ENCODE peak calls at places on chromosomes 7 and 10, in four cellular contexts. One of them, this sample, is unnamed.
A peak's percentile ranks its signal among the peaks of the same experiment; 100 is the strongest.

GRCh38 chr10:86439544-86439943 is 72.9 kb upstream of the GRID1 start:
- DNase-seq in K562: peak; percentile 8
- DNase-seq in HCT116: no peak
- DNase-seq in HepG2: peak; percentile 66
- DNase-seq in this sample: no peak

GRCh38 chr10:28977518-28977917 is 300.2 kb downstream of the BAMBI start:
- DNase-seq in K562: no peak
- DNase-seq in HCT116: no peak
- DNase-seq in HepG2: no peak
- DNase-seq in this sample: no peak

GRCh38 chr7:108614903-108615302 is 45.2 kb downstream of the DNAJB9 start:
- DNase-seq in K562: no peak
- DNase-seq in HCT116: no peak
- DNase-seq in HepG2: no peak
- DNase-seq in this sample: no peak

GRCh38 chr7:3950249-3950648 is 649.2 kb downstream of the SDK1 start:
- DNase-seq in K562: no peak
- DNase-seq in HCT116: no peak
- DNase-seq in HepG2: no peak
- DNase-seq in this sample: no peak

GRCh38 chr10:43268491-43268890 is 1.6 kb upstream of the RASGEF1A start:
- DNase-seq in K562: no peak
- DNase-seq in HCT116: no peak
- DNase-seq in HepG2: no peak
- DNase-seq in this sample: no peak

GRCh38 chr10:128526793-128527375 is 400.7 kb upstream of the MKI67 start:
- DNase-seq in K562: no peak
- DNase-seq in HCT116: no peak
- DNase-seq in HepG2: no peak
- DNase-seq in this sample: no peak

GRCh38 chr7:97027427-97028234 is 3.0 kb upstream of the DLX5 start:
- DNase-seq in K562: peak; percentile 83
- DNase-seq in HCT116: peak; percentile 38
- DNase-seq in HepG2: peak; percentile 70
- DNase-seq in this sample: peak; percentile 88

GRCh38 chr7:124965553-124965952 is 35.9 kb upstream of the POT1 start:
- DNase-seq in K562: no peak
- DNase-seq in HCT116: no peak
- DNase-seq in HepG2: no peak
- DNase-seq in this sample: no peak

GRCh38 chr10:99004738-99005137 is 230.9 kb downstream of the HPSE2 start:
- DNase-seq in K562: no peak
- DNase-seq in HCT116: no peak
- DNase-seq in HepG2: no peak
- DNase-seq in this sample: no peak

GRCh38 chr7:154874409-154875113 is 128.4 kb downstream of the PAXIP1 start:
- DNase-seq in K562: no peak
- DNase-seq in HCT116: no peak
- DNase-seq in HepG2: no peak
- DNase-seq in this sample: no peak

GRCh38 chr10:31272841-31273240 is 46.2 kb upstream of the ZEB1 start:
- DNase-seq in K562: no peak
- DNase-seq in HCT116: no peak
- DNase-seq in HepG2: no peak
- DNase-seq in this sample: no peak

GRCh38 chr7:33692956-33693355 is 212.4 kb upstream of the BMPER start:
- DNase-seq in K562: no peak
- DNase-seq in HCT116: no peak
- DNase-seq in HepG2: no peak
- DNase-seq in this sample: no peak

GRCh38 chr10:78567680-78568453 is 500.9 kb upstream of the ZMIZ1 start:
- DNase-seq in K562: no peak
- DNase-seq in HCT116: no peak
- DNase-seq in HepG2: peak; percentile 35
- DNase-seq in this sample: no peak

GRCh38 chr7:120988591-120989299 is at the start of gene CPED1:
- DNase-seq in K562: peak; percentile 78
- DNase-seq in HCT116: no peak
- DNase-seq in HepG2: peak; percentile 20
- DNase-seq in this sample: no peak

GRCh38 chr10:17236468-17236886 is 8.4 kb downstream of the VIM start:
- DNase-seq in K562: no peak
- DNase-seq in HCT116: no peak
- DNase-seq in HepG2: no peak
- DNase-seq in this sample: no peak

DNA sequence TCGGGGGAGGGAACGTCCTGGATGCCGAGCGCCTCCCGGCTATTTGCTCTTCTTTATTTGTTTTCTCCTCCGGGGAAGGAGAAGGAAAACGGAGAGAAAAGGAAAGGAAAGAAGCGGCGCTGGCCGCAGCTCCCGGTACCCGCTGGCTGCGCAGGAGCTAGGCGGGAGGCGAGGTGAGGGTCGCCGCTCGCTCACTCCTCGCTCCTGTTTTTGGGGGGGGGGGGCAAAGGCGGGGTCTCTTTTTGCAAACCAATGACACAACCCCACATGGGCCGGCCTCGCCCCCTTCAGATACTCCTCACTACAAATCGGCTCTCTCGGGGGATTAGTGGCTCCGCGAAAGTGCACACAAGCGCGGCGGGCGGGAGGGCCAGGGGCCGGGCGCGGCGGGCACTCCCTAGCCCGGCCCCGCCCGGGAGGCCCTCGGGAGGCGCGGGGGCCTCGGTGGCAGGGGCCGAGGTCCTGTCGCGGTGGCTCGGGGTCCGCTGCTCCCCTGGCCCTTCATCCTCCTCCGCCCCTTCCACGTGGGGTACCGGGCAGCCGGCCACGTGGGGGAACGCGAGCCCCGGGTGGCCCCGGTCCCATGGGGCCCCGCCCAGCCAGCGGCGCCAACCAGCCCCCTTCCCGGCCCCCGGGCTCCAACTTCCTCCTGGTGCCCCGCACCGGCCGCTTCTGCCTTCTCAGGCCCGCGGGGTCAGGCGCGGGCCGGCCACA is 650 bp upstream of the CTBP2 start:
- DNase-seq in K562: peak; percentile 82
- DNase-seq in HCT116: peak; percentile 82
- DNase-seq in HepG2: no peak
- DNase-seq in this sample: peak; percentile 62
- H2AFZ ChIP-seq in K562: peak overlapping the region; percentile 84
- H2AFZ ChIP-seq in HCT116: no peak overlapping the region
- H2AFZ ChIP-seq in HepG2: no peak overlapping the region
- H2AFZ ChIP-seq in this sample: no peak overlapping the region

DNA sequence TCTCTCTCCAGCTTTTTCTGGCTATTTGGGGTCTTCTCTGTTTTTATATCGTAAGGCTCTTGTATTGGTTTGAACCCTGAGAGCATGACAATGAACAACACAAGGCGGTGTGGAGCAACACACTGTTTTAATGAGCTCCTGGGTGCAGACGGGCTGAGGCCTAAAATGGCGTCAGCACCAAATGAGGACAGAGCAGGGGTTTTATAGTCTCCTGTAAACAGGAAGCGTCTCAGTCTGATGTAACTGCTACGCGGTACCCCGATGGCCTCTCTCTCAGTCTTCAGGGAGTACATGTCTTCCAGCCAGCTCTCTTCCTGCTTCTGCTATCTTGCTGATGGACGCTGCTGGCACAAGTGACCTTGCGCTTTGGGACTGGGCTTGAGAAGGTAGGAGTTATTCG is 95.9 kb upstream of the CCDC71L start:
- DNase-seq in K562: no peak
- DNase-seq in HCT116: no peak
- DNase-seq in HepG2: no peak
- DNase-seq in this sample: no peak
- TF ChIP-seq FOSL1 in K562: no peak
- TF ChIP-seq FOSL1 in HCT116: no peak
- TF ChIP-seq FOSL1 in HepG2: no peak
- TF ChIP-seq FOSL1 in this sample: no peak

DNA sequence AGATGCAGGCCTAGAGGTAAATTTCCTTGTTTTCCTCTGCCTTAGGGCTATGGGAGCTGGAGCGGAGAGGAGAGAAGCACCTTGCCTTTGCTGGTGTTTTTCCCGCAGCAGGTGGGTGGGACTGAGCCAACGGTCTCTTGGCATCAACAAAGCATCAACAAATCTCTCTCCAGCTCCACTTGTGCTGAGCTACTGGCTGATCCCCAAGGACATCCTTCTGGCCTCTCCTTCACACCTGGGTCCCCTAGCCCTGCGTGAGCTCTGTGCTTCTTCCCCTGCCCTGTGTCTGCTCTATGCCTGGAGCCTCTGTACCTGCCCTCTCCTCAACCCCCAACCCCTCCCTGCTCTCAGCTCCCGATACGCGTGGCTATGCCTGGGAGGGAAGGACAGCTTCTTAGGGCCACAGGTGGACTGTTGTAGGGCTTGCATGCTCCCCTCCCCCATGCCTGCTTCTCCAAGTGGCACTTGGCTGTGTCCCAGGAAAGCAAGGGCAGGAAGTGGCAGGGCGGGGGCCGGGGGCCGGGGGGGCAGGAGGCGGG is 3.2 kb upstream of the CLDN4 start:
- DNase-seq in K562: peak; percentile 67
- DNase-seq in HCT116: peak; percentile 87
- DNase-seq in HepG2: no peak
- DNase-seq in this sample: peak; percentile 60
- H2AFZ ChIP-seq in K562: peak overlapping the region; percentile 36
- H2AFZ ChIP-seq in HCT116: no peak overlapping the region
- H2AFZ ChIP-seq in HepG2: no peak overlapping the region
- H2AFZ ChIP-seq in this sample: no peak overlapping the region

DNA sequence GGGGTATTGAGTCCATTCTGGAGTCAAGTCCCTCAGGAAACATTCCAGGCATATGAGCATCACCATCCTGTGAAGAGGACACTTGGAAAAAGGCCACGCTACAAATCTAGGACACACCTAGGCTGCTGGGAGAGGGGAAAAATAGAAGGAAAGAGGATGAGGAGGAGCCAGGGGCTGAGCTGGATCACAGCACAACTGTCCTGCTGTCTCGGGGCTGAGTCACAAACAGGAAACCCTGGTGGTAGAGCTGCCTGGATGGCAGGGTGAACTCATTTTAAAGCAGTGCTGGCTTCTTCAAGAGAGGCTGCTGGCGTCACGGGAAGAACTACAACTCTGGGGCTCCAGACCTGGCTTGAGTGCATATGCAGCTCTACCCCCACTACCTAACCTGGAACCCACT is 151.5 kb downstream of the RNF216 start:
- DNase-seq in K562: no peak
- DNase-seq in HCT116: peak; percentile 7
- DNase-seq in HepG2: no peak
- DNase-seq in this sample: peak; percentile 46
- TF ChIP-seq FOSL1 in K562: no peak
- TF ChIP-seq FOSL1 in HCT116: no peak
- TF ChIP-seq FOSL1 in HepG2: no peak
- TF ChIP-seq FOSL1 in this sample: no peak

GRCh38 chr10:72066318-72067284 is 21.8 kb downstream of the SPOCK2 start:
- DNase-seq in K562: no peak
- DNase-seq in HCT116: no peak
- DNase-seq in HepG2: no peak
- DNase-seq in this sample: no peak

GRCh38 chr10:72068126-72068765 is 20.1 kb downstream of the SPOCK2 start:
- DNase-seq in K562: no peak
- DNase-seq in HCT116: no peak
- DNase-seq in HepG2: no peak
- DNase-seq in this sample: no peak

GRCh38 chr10:72068901-72069446 is 19.4 kb downstream of the SPOCK2 start:
- DNase-seq in K562: no peak
- DNase-seq in HCT116: no peak
- DNase-seq in HepG2: peak; percentile 65
- DNase-seq in this sample: no peak

GRCh38 chr10:72065439-72066025 is 22.8 kb downstream of the SPOCK2 start:
- DNase-seq in K562: no peak
- DNase-seq in HCT116: no peak
- DNase-seq in HepG2: no peak
- DNase-seq in this sample: no peak

DNA sequence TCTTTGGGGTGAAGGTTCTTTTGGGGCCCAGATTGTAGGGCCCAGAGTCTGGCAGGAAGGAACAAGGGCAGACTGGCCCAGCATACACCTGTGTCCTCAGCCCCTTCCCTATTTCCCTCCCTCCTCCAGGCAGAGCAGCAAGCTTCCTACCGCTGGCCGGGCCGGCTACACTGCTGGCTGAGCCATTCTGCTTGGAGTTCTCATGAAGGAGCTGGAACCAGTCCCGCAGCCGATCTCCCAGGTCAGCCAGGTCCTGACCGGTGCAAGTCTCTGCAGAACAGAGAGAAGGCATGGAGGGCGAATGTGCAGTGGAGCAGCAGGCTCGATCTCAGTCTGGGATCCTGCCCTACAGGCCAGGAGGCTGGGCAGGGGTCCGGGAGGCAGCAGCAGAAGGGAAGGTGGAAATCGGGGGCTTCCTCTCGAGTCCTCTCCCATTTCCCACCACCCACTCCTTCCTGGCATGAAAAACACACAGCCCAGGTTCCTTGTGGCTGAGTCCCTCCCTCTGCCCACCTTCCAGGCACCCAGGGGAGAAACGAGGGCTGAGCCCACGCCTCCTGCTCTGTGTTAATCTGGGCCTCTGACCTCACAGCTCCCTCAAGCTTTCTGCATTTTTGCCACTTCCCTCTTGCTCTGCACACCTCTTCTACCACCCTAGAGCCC is 20.8 kb downstream of the SPOCK2 start:
- DNase-seq in K562: no peak
- DNase-seq in HCT116: no peak
- DNase-seq in HepG2: no peak
- DNase-seq in this sample: no peak
- H2AFZ ChIP-seq in K562: peak overlapping the region; percentile 30
- H2AFZ ChIP-seq in HCT116: no peak overlapping the region
- H2AFZ ChIP-seq in HepG2: no peak overlapping the region
- H2AFZ ChIP-seq in this sample: no peak overlapping the region

GRCh38 chr7:131068604-131069021 is 259.1 kb upstream of the MKLN1 start:
- DNase-seq in K562: no peak
- DNase-seq in HCT116: no peak
- DNase-seq in HepG2: no peak
- DNase-seq in this sample: no peak
- TF ChIP-seq FOSL1 in K562: no peak
- TF ChIP-seq FOSL1 in HCT116: no peak
- TF ChIP-seq FOSL1 in HepG2: no peak
- TF ChIP-seq FOSL1 in this sample: no peak

This sample was measured in H1.